ENCODE peak calls at places on chromosomes 16 and 17, in four cellular contexts. One of them, this sample, is unnamed.

GRCh38 chr16:50889276-50889675 is 147.4 kb downstream of the CYLD start:
- DNase-seq in fibroblast of lung: no peak
- DNase-seq in tibial artery: no peak
- DNase-seq in IMR-90: no peak
- DNase-seq in this sample: no peak

GRCh38 chr16:11462036-11462435 is 116.8 kb downstream of the RMI2 start:
- DNase-seq in fibroblast of lung: no peak
- DNase-seq in tibial artery: no peak
- DNase-seq in IMR-90: no peak
- DNase-seq in this sample: no peak

GRCh38 chr17:78397681-78398101 is 19.2 kb downstream of the PGS1 start:
- DNase-seq in fibroblast of lung: peak; percentile 82
- DNase-seq in tibial artery: no peak
- DNase-seq in IMR-90: peak; percentile 40
- DNase-seq in this sample: peak; percentile 36

GRCh38 chr16:28163699-28164584 is 47.8 kb downstream of the XPO6 start:
- DNase-seq in fibroblast of lung: peak; percentile 83
- DNase-seq in tibial artery: no peak
- DNase-seq in IMR-90: peak; percentile 73
- DNase-seq in this sample: no peak

GRCh38 chr16:59210955-59211541 is 476.9 kb upstream of the GOT2 start:
- DNase-seq in fibroblast of lung: peak; percentile 97
- DNase-seq in tibial artery: no peak
- DNase-seq in IMR-90: peak; percentile 43
- DNase-seq in this sample: no peak

GRCh38 chr16:47777191-47777590 is 316.1 kb downstream of the PHKB start:
- DNase-seq in fibroblast of lung: peak; percentile 62
- DNase-seq in tibial artery: no peak
- DNase-seq in IMR-90: peak; percentile 41
- DNase-seq in this sample: no peak

GRCh38 chr16:69085032-69085695 is 20.3 kb upstream of the HAS3 start:
- DNase-seq in fibroblast of lung: no peak
- DNase-seq in tibial artery: no peak
- DNase-seq in IMR-90: no peak
- DNase-seq in this sample: no peak

GRCh38 chr17:78995022-78995760 is 14.4 kb downstream of the CANT1 start:
- DNase-seq in fibroblast of lung: no peak
- DNase-seq in tibial artery: peak; percentile 14
- DNase-seq in IMR-90: no peak
- DNase-seq in this sample: no peak

GRCh38 chr16:49608095-49608494 is 234.5 kb downstream of the C16orf78 start:
- DNase-seq in fibroblast of lung: no peak
- DNase-seq in tibial artery: no peak
- DNase-seq in IMR-90: no peak
- DNase-seq in this sample: no peak

GRCh38 chr16:68490358-68490757 is 42.0 kb upstream of the SMPD3 start:
- DNase-seq in fibroblast of lung: no peak
- DNase-seq in tibial artery: no peak
- DNase-seq in IMR-90: no peak
- DNase-seq in this sample: no peak

GRCh38 chr16:66600484-66600883 is 4.0 kb upstream of the CMTM3 start:
- DNase-seq in fibroblast of lung: no peak
- DNase-seq in tibial artery: no peak
- DNase-seq in IMR-90: no peak
- DNase-seq in this sample: no peak

GRCh38 chr17:48453447-48453846 is 23.4 kb upstream of the SKAP1 start:
- DNase-seq in fibroblast of lung: no peak
- DNase-seq in tibial artery: no peak
- DNase-seq in IMR-90: no peak
- DNase-seq in this sample: no peak

GRCh38 chr17:45904886-45905285 is 10.5 kb downstream of the MAPT start:
- DNase-seq in fibroblast of lung: no peak
- DNase-seq in tibial artery: no peak
- DNase-seq in IMR-90: no peak
- DNase-seq in this sample: no peak

GRCh38 chr17:65564793-65565192 is 3.3 kb upstream of the AXIN2 start:
- DNase-seq in fibroblast of lung: peak; percentile 42
- DNase-seq in tibial artery: peak; percentile 36
- DNase-seq in IMR-90: peak; percentile 40
- DNase-seq in this sample: peak; percentile 11

GRCh38 chr16:30088237-30088831 is 3.4 kb downstream of the TBX6 start:
- DNase-seq in fibroblast of lung: no peak
- DNase-seq in tibial artery: no peak
- DNase-seq in IMR-90: no peak
- DNase-seq in this sample: no peak

GRCh38 chr17:17084317-17084835 is 42.1 kb downstream of the MPRIP start:
- DNase-seq in fibroblast of lung: no peak
- DNase-seq in tibial artery: no peak
- DNase-seq in IMR-90: no peak
- DNase-seq in this sample: no peak

GRCh38 chr17:7883781-7884386 is 4.7 kb upstream of the CHD3 start:
- DNase-seq in fibroblast of lung: peak; percentile 57
- DNase-seq in tibial artery: no peak
- DNase-seq in IMR-90: peak; percentile 45
- DNase-seq in this sample: no peak

GRCh38 chr17:39979865-39980401 is 674 bp upstream of the PSMD3 start:
- DNase-seq in fibroblast of lung: peak; percentile 58
- DNase-seq in tibial artery: no peak
- DNase-seq in IMR-90: peak; percentile 19
- DNase-seq in this sample: no peak

GRCh38 chr17:149231-149630 is 11.9 kb downstream of the SCGB1C2 start:
- DNase-seq in fibroblast of lung: no peak
- DNase-seq in tibial artery: no peak
- DNase-seq in IMR-90: no peak
- DNase-seq in this sample: no peak

GRCh38 chr17:35210741-35211140 is 16.5 kb upstream of the SLC35G3 start:
- DNase-seq in fibroblast of lung: no peak
- DNase-seq in tibial artery: no peak
- DNase-seq in IMR-90: no peak
- DNase-seq in this sample: no peak

GRCh38 chr16:57752581-57753447 is 17.2 kb downstream of the KATNB1 start:
- DNase-seq in fibroblast of lung: no peak
- DNase-seq in tibial artery: no peak
- DNase-seq in IMR-90: no peak
- DNase-seq in this sample: no peak

GRCh38 chr16:73058616-73059409 is 10.9 kb upstream of the ZFHX3 start:
- DNase-seq in fibroblast of lung: peak; percentile 66
- DNase-seq in tibial artery: peak; percentile 25
- DNase-seq in IMR-90: peak; percentile 43
- DNase-seq in this sample: no peak

GRCh38 chr17:21218101-21218500 is 4.1 kb upstream of the TMEM11 start:
- DNase-seq in fibroblast of lung: no peak
- DNase-seq in tibial artery: no peak
- DNase-seq in IMR-90: no peak
- DNase-seq in this sample: no peak

GRCh38 chr16:86609115-86609514 is 30.8 kb downstream of the FOXL1 start:
- DNase-seq in fibroblast of lung: peak; percentile 98
- DNase-seq in tibial artery: no peak
- DNase-seq in IMR-90: peak; percentile 94
- DNase-seq in this sample: no peak

GRCh38 chr16:4202615-4203014 is 39.3 kb downstream of the SRL start:
- DNase-seq in fibroblast of lung: no peak
- DNase-seq in tibial artery: no peak
- DNase-seq in IMR-90: no peak
- DNase-seq in this sample: no peak

GRCh38 chr16:67419931-67420330 is 3.7 kb upstream of the ZDHHC1 start:
- DNase-seq in fibroblast of lung: no peak
- DNase-seq in tibial artery: no peak
- DNase-seq in IMR-90: no peak
- DNase-seq in this sample: no peak

GRCh38 chr16:9364721-9365693 is 273.6 kb downstream of the HAPSTR1 start:
- DNase-seq in fibroblast of lung: no peak
- DNase-seq in tibial artery: peak; percentile 94
- DNase-seq in IMR-90: no peak
- DNase-seq in this sample: peak; percentile 54

GRCh38 chr17:55609737-55610201 is 98.5 kb upstream of the SMIM36 start:
- DNase-seq in fibroblast of lung: peak; percentile 74
- DNase-seq in tibial artery: peak; percentile 33
- DNase-seq in IMR-90: peak; percentile 60
- DNase-seq in this sample: no peak

GRCh38 chr16:12459401-12459791 is 344.3 kb downstream of the CPPED1 start:
- DNase-seq in fibroblast of lung: no peak
- DNase-seq in tibial artery: peak; percentile 60
- DNase-seq in IMR-90: no peak
- DNase-seq in this sample: peak; percentile 4

GRCh38 chr16:83095926-83096692 is 469.3 kb downstream of the CDH13 start:
- DNase-seq in fibroblast of lung: peak; percentile 59
- DNase-seq in tibial artery: no peak
- DNase-seq in IMR-90: peak; percentile 70
- DNase-seq in this sample: no peak

GRCh38 chr16:27729516-27730304 is 179.8 kb downstream of the KATNIP start:
- DNase-seq in fibroblast of lung: peak; percentile 87
- DNase-seq in tibial artery: peak; percentile 44
- DNase-seq in IMR-90: peak; percentile 55
- DNase-seq in this sample: no peak

GRCh38 chr16:50839356-50839755 is 97.5 kb downstream of the CYLD start:
- DNase-seq in fibroblast of lung: no peak
- DNase-seq in tibial artery: no peak
- DNase-seq in IMR-90: no peak
- DNase-seq in this sample: no peak

GRCh38 chr16:21568502-21569189 is 30.7 kb upstream of the METTL9 start:
- DNase-seq in fibroblast of lung: no peak
- DNase-seq in tibial artery: no peak
- DNase-seq in IMR-90: peak; percentile 26
- DNase-seq in this sample: no peak
- H3K27ac ChIP-seq in fibroblast of lung: no peak overlapping the region
- H3K27ac ChIP-seq in tibial artery: peak overlapping the region; percentile 19
- H3K27ac ChIP-seq in IMR-90: no peak overlapping the region
- H3K27ac ChIP-seq in this sample: no peak overlapping the region

GRCh38 chr17:80474231-80474932 is 2.0 kb downstream of the NPTX1 start:
- DNase-seq in fibroblast of lung: peak; percentile 33
- DNase-seq in tibial artery: no peak
- DNase-seq in IMR-90: peak; percentile 53
- DNase-seq in this sample: no peak
- TF ChIP-seq CTCF in fibroblast of lung: no peak
- TF ChIP-seq CTCF in tibial artery: no peak
- TF ChIP-seq CTCF in IMR-90: peak; percentile 24
- TF ChIP-seq CTCF in this sample: no peak

DNA sequence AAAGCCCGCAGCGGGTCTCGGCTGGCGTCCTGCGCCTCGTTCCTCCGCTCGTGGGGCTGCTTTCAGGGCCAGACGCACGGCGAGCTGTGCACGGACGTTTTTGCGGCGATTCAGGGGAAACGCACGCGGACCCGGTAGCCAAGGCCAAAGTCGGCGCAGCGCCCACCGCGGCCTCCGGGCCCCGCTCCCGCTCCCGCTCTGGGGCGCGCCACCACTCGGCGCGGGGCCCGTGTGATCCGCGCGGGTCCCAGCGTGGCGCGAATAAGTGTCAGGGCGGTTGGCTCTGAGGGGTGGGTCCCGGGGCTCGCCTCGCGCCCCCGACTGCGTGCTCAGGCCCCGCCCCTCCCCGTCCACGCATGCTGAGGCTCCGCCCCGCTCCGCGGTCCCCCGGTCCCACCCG is 694 bp upstream of the TBCD start:
- DNase-seq in fibroblast of lung: peak; percentile 37
- DNase-seq in tibial artery: no peak
- DNase-seq in IMR-90: no peak
- DNase-seq in this sample: no peak
- H3K4me3 ChIP-seq in fibroblast of lung: peak overlapping the region; percentile 23
- H3K4me3 ChIP-seq in tibial artery: peak overlapping the region; percentile 80
- H3K4me3 ChIP-seq in IMR-90: peak overlapping the region; percentile 62
- H3K4me3 ChIP-seq in this sample: peak overlapping the region; percentile 88

DNA sequence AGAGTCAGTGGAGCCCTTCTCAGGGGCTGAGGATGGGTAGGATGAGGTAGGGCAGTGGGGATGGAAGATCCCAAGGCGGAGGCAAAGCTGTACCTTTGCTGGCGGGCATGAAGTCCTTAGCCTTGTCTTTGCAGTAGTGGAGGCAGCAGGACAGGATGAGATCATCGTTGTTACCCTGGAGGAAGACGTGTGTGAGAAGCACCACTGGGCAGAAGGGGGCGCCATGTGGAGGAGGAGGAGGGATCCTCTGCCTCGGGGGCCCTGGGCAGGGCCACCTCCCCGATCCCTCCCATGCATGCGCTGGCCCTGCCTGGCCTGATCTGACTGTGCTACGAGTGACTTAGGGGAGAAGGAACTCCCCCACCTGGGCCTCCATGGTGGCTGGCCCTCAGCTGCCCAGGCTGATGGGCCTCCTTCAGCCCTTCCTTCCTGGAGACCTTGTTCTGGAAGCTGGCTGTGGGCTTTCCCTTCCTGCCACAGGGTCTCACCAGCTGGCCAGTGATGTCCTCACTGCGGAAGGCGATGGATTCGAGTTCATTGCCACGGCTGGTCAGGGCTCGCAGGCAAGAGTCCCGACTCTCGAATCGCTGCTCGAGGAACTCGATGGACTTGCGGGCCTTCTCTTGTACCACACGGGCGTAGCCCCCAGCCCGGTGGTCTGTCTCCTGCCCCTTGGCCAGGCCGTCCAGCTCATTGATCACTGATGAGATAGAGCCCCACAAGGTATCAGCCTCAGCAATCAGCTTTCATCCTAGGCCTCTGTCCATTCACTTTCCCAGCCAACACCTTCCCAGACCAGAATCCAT is 10.3 kb downstream of the HIC1 start:
- DNase-seq in fibroblast of lung: peak; percentile 81
- DNase-seq in tibial artery: peak; percentile 56
- DNase-seq in IMR-90: peak; percentile 68
- DNase-seq in this sample: no peak
- H3K27ac ChIP-seq in fibroblast of lung: peak overlapping the region; percentile 85
- H3K27ac ChIP-seq in tibial artery: peak overlapping the region; percentile 59
- H3K27ac ChIP-seq in IMR-90: peak overlapping the region; percentile 92
- H3K27ac ChIP-seq in this sample: peak overlapping the region; percentile 66